ENCODE peak calls at places on chromosome 14, in nine cellular contexts. T is HL-60, V is suprapubic skin, X is transverse colon, A is upper lobe of left lung, I is HCT116, F is stomach, Q is GM12878, L is H1. Z is an unnamed sample.

GRCh38 chr14:80926706-80927384 is 14.7 kb downstream of the CEP128 start:
- DNase-seq in F (no peak), I (no peak), Q (no peak), A (no peak), V (no peak), L (no peak), T (no peak), X (no peak), Z (no peak)

GRCh38 chr14:103569436-103569835 is 6.7 kb downstream of the COA8 start:
- DNase-seq in V (no peak), X (no peak), T (no peak), Q (no peak), A (no peak), L (no peak), F (no peak), I (no peak), Z (no peak)

GRCh38 chr14:80278293-80279037 is 67.2 kb upstream of the DIO2 start:
- DNase-seq in X (no peak), Q (no peak), V (no peak), I (no peak), A (no peak), L (no peak), T (no peak), F (peak; percentile 27), Z (no peak)

GRCh38 chr14:93103392-93104080 is 12.2 kb downstream of the ITPK1 start:
- DNase-seq in L (no peak), F (peak; percentile 74), I (no peak), A (peak; percentile 83), T (no peak), X (peak; percentile 83), V (no peak), Q (peak; percentile 72), Z (no peak)

GRCh38 chr14:106129274-106129673 is 602.9 kb downstream of the TMEM121 start:
- DNase-seq in X (no peak), L (no peak), F (no peak), A (no peak), I (no peak), Q (no peak), T (no peak), V (no peak), Z (no peak)

GRCh38 chr14:72098202-72098601 is 166.0 kb downstream of the RGS6 start:
- DNase-seq in F (no peak), T (no peak), L (no peak), Q (no peak), A (no peak), X (no peak), V (no peak), I (no peak), Z (no peak)

GRCh38 chr14:104287301-104288009 is 149.1 kb downstream of the KIF26A start:
- DNase-seq in V (peak; percentile 30), A (no peak), L (no peak), Q (no peak), I (no peak), T (no peak), X (no peak), F (no peak), Z (peak; percentile 15)

GRCh38 chr14:65927871-65928270 is 515.3 kb downstream of the FUT8 start:
- DNase-seq in V (no peak), X (peak; percentile 37), I (no peak), L (no peak), A (peak; percentile 39), F (peak; percentile 47), Q (no peak), T (no peak), Z (no peak)

GRCh38 chr14:103126873-103127304 is 3.6 kb downstream of the TNFAIP2 start:
- DNase-seq in F (peak; percentile 88), I (no peak), T (no peak), V (no peak), L (peak; percentile 83), X (peak; percentile 71), A (peak; percentile 72), Q (no peak), Z (no peak)

DNA sequence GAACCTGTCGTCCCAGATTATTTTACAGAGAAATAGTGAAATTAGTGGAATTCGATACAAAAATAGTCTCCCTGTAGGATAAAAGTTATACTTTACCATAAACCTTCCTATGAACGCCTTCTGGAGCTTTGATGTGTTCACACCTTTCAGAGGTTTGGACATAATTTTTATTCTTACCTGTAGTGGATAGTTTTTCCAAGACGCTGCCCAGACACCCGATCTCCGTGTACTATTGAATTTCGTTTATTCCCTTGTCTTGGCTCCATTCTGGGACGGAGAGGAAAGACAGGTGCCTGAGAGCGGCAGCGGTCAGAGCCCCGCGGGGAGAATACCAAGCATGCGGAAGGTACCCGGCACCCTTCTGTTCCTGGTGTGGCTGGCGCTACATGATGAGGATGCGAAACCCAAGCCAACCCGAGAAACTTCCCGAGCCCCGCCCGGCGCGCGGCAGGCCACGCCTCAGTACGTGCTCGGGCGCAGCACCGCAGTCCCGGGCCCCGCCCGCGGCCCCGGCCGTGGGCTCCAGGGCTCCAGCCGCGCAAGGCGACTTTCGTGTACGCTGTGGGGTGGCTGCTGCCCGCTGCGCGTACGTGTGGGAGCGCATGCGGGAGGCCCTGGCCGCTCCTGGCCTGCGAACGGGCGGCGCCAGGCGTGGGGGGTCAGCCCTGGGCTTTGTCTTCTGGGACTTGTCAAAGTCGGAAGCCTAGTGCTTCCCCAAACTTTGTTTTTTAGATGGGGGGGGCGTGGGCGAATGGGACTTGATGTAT is 11.3 kb upstream of the SNAPC1 start:
- DNase-seq in T (peak; percentile 46), L (peak; percentile 87), V (peak; percentile 89), F (peak; percentile 91), Q (peak; percentile 83), I (peak; percentile 70), X (peak; percentile 91), A (peak; percentile 95), Z (peak; percentile 77)
- TF ChIP-seq POLR2AphosphoS5 in T (no peak), L (peak; percentile 65), V (no peak), F (peak; percentile 47), Q (peak; percentile 91), I (peak; percentile 90), X (peak; percentile 69), A (peak; percentile 80), Z (no peak)

GRCh38 chr14:100789460-100790417 is 36.2 kb upstream of the MEG3 start:
- DNase-seq in X (no peak), A (no peak), T (no peak), L (no peak), V (no peak), F (no peak), I (no peak), Q (no peak), Z (no peak)

GRCh38 chr14:100790785-100791667 is 34.9 kb upstream of the MEG3 start:
- DNase-seq in T (no peak), X (no peak), L (no peak), V (no peak), Q (no peak), F (no peak), I (no peak), A (no peak), Z (no peak)

GRCh38 chr14:100787659-100788058 is 38.3 kb upstream of the MEG3 start:
- DNase-seq in L (no peak), X (no peak), T (no peak), F (no peak), Q (no peak), V (no peak), A (no peak), I (no peak), Z (no peak)

GRCh38 chr14:100786820-100787219 is 39.1 kb upstream of the MEG3 start:
- DNase-seq in I (no peak), F (no peak), T (no peak), V (no peak), X (no peak), L (no peak), Q (no peak), A (no peak), Z (no peak)

GRCh38 chr14:100788517-100789365 is 37.2 kb upstream of the MEG3 start:
- DNase-seq in L (no peak), I (no peak), F (no peak), V (no peak), T (no peak), Q (no peak), X (no peak), A (no peak), Z (no peak)
- TF ChIP-seq POLR2AphosphoS5 in L (no peak), I (no peak), F (no peak), V (no peak), T (no peak), Q (no peak), X (no peak), A (no peak), Z (no peak)

DNA sequence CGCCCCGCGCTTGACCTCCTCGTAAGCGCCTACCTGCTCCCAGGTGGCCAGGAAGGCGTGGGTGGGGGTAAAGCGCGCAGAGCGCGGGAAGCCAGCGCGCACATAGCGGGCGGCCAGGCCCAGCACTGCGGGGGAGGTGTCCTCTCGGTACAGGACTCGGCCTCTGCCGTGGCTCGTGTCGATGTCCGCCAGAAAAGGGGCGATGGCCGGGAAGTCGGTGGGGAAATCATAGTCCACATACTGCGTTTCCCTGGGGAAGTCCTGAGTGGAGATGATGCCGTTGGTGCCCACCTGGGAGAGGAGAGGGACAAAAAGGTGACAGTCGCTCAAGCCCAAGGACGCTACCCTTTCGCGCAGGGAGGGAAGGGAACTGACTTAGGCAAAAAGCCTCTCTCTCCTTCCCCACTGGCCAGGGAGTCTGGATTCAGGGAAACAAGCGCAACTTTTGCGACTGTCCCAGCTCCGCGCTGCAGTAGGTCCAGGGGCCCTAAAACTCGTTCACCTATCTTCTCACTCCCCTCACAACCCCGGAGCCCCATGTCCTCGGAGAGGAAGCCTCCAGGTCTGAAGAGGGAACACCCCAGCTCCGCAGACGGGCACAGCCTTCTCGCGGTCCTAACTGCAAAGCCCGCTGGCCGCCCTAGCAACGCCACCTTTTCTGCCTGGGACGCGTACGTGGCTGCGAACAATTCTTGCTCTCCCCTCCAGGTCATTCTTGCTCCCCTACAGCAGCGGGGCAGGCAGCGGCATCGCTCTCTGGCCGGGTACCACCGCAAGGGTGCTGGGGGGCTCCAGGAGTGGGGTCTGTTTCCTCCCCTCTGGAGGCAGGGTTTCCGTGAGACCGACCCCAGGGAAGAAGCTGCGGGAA is 752 bp downstream of the NID2 start:
- DNase-seq in L (peak; percentile 77), Q (no peak), V (peak; percentile 74), I (no peak), T (no peak), X (peak; percentile 36), F (no peak), A (no peak), Z (no peak)
- TF ChIP-seq POLR2AphosphoS5 in L (no peak), Q (no peak), V (no peak), I (no peak), T (no peak), X (no peak), F (no peak), A (no peak), Z (no peak)

DNA sequence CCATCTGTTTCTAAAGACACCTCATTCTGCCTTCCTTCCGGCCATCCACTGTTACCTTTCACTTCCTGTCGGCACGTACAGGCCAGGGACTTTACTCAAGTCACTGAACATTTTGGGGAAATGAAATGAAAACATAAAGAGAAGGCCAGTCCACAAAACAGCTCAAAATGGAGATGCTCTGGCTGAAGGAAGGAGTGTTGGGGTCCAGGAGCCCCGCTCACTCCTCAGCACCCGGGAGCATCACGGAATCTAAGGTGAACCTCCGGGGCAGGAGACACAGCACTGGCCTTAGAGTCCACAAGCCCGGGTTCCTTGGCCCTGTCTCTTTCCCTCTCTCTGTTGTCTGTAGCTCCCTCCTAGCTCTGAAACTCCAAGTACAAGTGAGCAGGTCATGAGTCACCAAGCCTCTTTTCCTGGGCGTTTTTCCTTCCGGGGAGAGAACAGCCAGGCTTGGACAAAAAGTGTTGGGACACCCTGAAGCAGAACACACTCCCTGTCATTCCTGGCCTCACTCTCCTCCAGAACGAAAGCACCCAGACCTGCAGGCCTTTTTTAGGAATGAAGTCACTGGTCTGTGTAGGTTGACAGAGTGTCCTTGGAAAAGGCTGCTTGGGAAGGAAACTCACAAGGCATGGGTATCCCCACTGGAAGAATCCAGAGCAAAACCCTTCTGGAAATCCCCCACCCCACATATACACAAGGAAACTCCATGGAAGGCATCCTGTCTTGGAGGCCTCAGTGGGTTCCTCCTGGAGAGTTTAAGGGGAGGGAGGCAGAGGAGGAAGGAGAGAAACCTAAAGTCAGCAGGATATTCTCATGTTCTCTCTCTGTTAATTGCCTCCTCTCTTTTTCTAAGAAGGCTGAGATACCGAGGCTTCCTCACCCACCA is 245.3 kb downstream of the ZFP36L1 start:
- DNase-seq in A (peak; percentile 74), I (peak; percentile 85), L (peak; percentile 38), F (peak; percentile 41), X (peak; percentile 62), T (no peak), Q (no peak), V (peak; percentile 88), Z (peak; percentile 73)
- TF ChIP-seq POLR2AphosphoS5 in A (peak; percentile 56), I (peak; percentile 70), L (no peak), F (peak; percentile 95), X (peak; percentile 82), T (no peak), Q (no peak), V (peak; percentile 93), Z (peak; percentile 61)